ENCODE peak calls at places on chromosomes 1 and 21, in seven cellular contexts. One of them, this sample, is unnamed.

GRCh38 chr1:168921514-168922106 is 184.9 kb upstream of the ATP1B1 start:
- DNase-seq in BE2C: no peak
- DNase-seq in heart right ventricle: no peak
- DNase-seq in fibroblast of lung: no peak
- DNase-seq in esophagus squamous epithelium: no peak
- DNase-seq in colonic mucosa: no peak
- DNase-seq in CD8-positive, alpha-beta T cell: no peak
- DNase-seq in this sample: no peak

GRCh38 chr1:162349635-162350330 is 26.9 kb downstream of the SPATA46 start:
- DNase-seq in BE2C: no peak
- DNase-seq in heart right ventricle: no peak
- DNase-seq in esophagus squamous epithelium: no peak
- DNase-seq in CD8-positive, alpha-beta T cell: no peak
- DNase-seq in fibroblast of lung: peak; percentile 94
- DNase-seq in colonic mucosa: peak; percentile 54
- DNase-seq in this sample: no peak

GRCh38 chr1:24866211-24867063 is 63.6 kb downstream of the RUNX3 start:
- DNase-seq in CD8-positive, alpha-beta T cell: peak; percentile 34
- DNase-seq in colonic mucosa: peak; percentile 22
- DNase-seq in fibroblast of lung: no peak
- DNase-seq in heart right ventricle: no peak
- DNase-seq in BE2C: no peak
- DNase-seq in esophagus squamous epithelium: no peak
- DNase-seq in this sample: no peak

GRCh38 chr1:27057801-27058647 is 45.4 kb upstream of the TENT5B start:
- DNase-seq in colonic mucosa: peak; percentile 38
- DNase-seq in fibroblast of lung: no peak
- DNase-seq in esophagus squamous epithelium: no peak
- DNase-seq in heart right ventricle: no peak
- DNase-seq in CD8-positive, alpha-beta T cell: no peak
- DNase-seq in BE2C: no peak
- DNase-seq in this sample: no peak

GRCh38 chr1:26225033-26225831 is 8.8 kb upstream of the CEP85 start:
- DNase-seq in esophagus squamous epithelium: no peak
- DNase-seq in CD8-positive, alpha-beta T cell: peak; percentile 55
- DNase-seq in BE2C: peak; percentile 73
- DNase-seq in colonic mucosa: peak; percentile 91
- DNase-seq in fibroblast of lung: peak; percentile 47
- DNase-seq in heart right ventricle: peak; percentile 65
- DNase-seq in this sample: peak; percentile 6

GRCh38 chr1:32636793-32637561 is 13.4 kb downstream of the ZBTB8OS start:
- DNase-seq in CD8-positive, alpha-beta T cell: no peak
- DNase-seq in BE2C: no peak
- DNase-seq in fibroblast of lung: peak; percentile 41
- DNase-seq in esophagus squamous epithelium: no peak
- DNase-seq in heart right ventricle: no peak
- DNase-seq in colonic mucosa: no peak
- DNase-seq in this sample: no peak

GRCh38 chr1:9233241-9233941 is 1.2 kb upstream of the H6PD start:
- DNase-seq in heart right ventricle: peak; percentile 78
- DNase-seq in esophagus squamous epithelium: no peak
- DNase-seq in CD8-positive, alpha-beta T cell: no peak
- DNase-seq in BE2C: no peak
- DNase-seq in colonic mucosa: peak; percentile 43
- DNase-seq in fibroblast of lung: peak; percentile 54
- DNase-seq in this sample: peak; percentile 86

GRCh38 chr1:212119397-212119837 is 83.9 kb downstream of the DTL start:
- DNase-seq in heart right ventricle: peak; percentile 62
- DNase-seq in esophagus squamous epithelium: no peak
- DNase-seq in colonic mucosa: no peak
- DNase-seq in CD8-positive, alpha-beta T cell: no peak
- DNase-seq in fibroblast of lung: no peak
- DNase-seq in BE2C: no peak
- DNase-seq in this sample: no peak

GRCh38 chr1:212597495-212597894 is 11.1 kb upstream of the ATF3 start:
- DNase-seq in heart right ventricle: no peak
- DNase-seq in esophagus squamous epithelium: no peak
- DNase-seq in BE2C: no peak
- DNase-seq in CD8-positive, alpha-beta T cell: no peak
- DNase-seq in colonic mucosa: no peak
- DNase-seq in fibroblast of lung: no peak
- DNase-seq in this sample: no peak

GRCh38 chr1:205189162-205189561 is 22.3 kb downstream of the DSTYK start:
- DNase-seq in heart right ventricle: no peak
- DNase-seq in colonic mucosa: no peak
- DNase-seq in esophagus squamous epithelium: no peak
- DNase-seq in CD8-positive, alpha-beta T cell: no peak
- DNase-seq in BE2C: no peak
- DNase-seq in fibroblast of lung: no peak
- DNase-seq in this sample: no peak

GRCh38 chr1:33327587-33328325 is 6.9 kb upstream of the A3GALT2 start:
- DNase-seq in BE2C: no peak
- DNase-seq in esophagus squamous epithelium: no peak
- DNase-seq in fibroblast of lung: peak; percentile 100
- DNase-seq in heart right ventricle: peak; percentile 59
- DNase-seq in colonic mucosa: no peak
- DNase-seq in CD8-positive, alpha-beta T cell: no peak
- DNase-seq in this sample: peak; percentile 77

GRCh38 chr1:198648584-198648983 is 9.7 kb downstream of the PTPRC start:
- DNase-seq in fibroblast of lung: no peak
- DNase-seq in heart right ventricle: no peak
- DNase-seq in BE2C: no peak
- DNase-seq in colonic mucosa: no peak
- DNase-seq in CD8-positive, alpha-beta T cell: no peak
- DNase-seq in esophagus squamous epithelium: no peak
- DNase-seq in this sample: no peak

GRCh38 chr1:3636531-3636930 is 11.7 kb downstream of the TPRG1L start:
- DNase-seq in CD8-positive, alpha-beta T cell: no peak
- DNase-seq in fibroblast of lung: no peak
- DNase-seq in esophagus squamous epithelium: no peak
- DNase-seq in heart right ventricle: no peak
- DNase-seq in colonic mucosa: no peak
- DNase-seq in BE2C: no peak
- DNase-seq in this sample: no peak

GRCh38 chr1:5405263-5405662 is 587.0 kb downstream of the NPHP4 start:
- DNase-seq in esophagus squamous epithelium: no peak
- DNase-seq in fibroblast of lung: no peak
- DNase-seq in heart right ventricle: no peak
- DNase-seq in colonic mucosa: no peak
- DNase-seq in CD8-positive, alpha-beta T cell: no peak
- DNase-seq in BE2C: no peak
- DNase-seq in this sample: no peak

GRCh38 chr1:17397910-17398700 is 26.1 kb downstream of the PADI6 start:
- DNase-seq in CD8-positive, alpha-beta T cell: no peak
- DNase-seq in fibroblast of lung: no peak
- DNase-seq in colonic mucosa: no peak
- DNase-seq in BE2C: no peak
- DNase-seq in esophagus squamous epithelium: no peak
- DNase-seq in heart right ventricle: no peak
- DNase-seq in this sample: peak; percentile 76

GRCh38 chr21:29496337-29496736 is 197.6 kb downstream of the BACH1 start:
- DNase-seq in fibroblast of lung: no peak
- DNase-seq in colonic mucosa: no peak
- DNase-seq in esophagus squamous epithelium: no peak
- DNase-seq in BE2C: no peak
- DNase-seq in CD8-positive, alpha-beta T cell: no peak
- DNase-seq in heart right ventricle: no peak
- DNase-seq in this sample: no peak

GRCh38 chr1:29084196-29084521 is 39.5 kb downstream of the TMEM200B start:
- DNase-seq in BE2C: no peak
- DNase-seq in esophagus squamous epithelium: no peak
- DNase-seq in CD8-positive, alpha-beta T cell: no peak
- DNase-seq in colonic mucosa: no peak
- DNase-seq in fibroblast of lung: no peak
- DNase-seq in heart right ventricle: no peak
- DNase-seq in this sample: no peak

DNA sequence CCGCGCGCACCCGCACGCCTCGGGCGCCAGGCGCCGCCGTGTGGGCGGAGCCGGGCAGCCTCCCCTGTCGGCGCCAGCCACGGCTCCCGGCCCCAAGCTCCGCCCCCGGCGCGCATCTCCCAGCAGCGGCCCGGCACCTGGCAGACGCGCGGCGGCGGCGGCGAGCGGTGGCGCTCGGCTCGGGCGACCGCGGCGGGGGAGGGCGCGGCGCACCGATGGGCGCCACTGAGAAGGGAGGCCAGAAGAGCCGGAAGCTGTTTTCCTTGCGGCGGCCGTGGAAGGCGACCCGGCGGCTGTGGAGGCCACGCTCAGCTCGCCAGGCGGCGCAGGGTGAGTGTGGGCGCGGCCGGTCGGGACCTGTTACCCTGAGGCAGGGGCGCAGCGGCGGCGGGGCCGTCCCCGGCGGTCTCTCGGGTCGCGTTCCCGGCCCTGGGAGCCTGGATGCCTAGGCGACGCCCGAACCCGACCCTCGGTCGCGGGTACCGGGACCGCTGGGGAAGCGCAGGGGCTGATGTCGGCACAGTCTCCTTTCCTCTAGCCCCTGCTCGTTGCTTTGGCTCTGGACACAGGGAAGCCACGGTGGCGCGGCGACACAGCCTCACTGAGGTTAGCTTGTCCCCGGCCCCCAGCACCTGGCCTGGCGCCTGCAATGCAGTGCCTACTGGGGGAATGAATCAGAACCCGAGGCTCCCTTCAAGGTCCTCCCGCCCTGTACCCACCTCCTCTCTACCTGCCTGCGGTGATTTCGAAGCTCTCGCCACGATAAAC is 54.8 kb upstream of the DNAJC6 start:
- DNase-seq in BE2C: peak; percentile 86
- DNase-seq in colonic mucosa: peak; percentile 84
- DNase-seq in CD8-positive, alpha-beta T cell: peak; percentile 89
- DNase-seq in heart right ventricle: peak; percentile 67
- DNase-seq in esophagus squamous epithelium: no peak
- DNase-seq in fibroblast of lung: peak; percentile 59
- DNase-seq in this sample: peak; percentile 44
- TF ChIP-seq CTCF in BE2C: no peak
- TF ChIP-seq CTCF in colonic mucosa: no peak
- TF ChIP-seq CTCF in CD8-positive, alpha-beta T cell: no peak
- TF ChIP-seq CTCF in heart right ventricle: peak; percentile 36
- TF ChIP-seq CTCF in esophagus squamous epithelium: peak; percentile 23
- TF ChIP-seq CTCF in fibroblast of lung: no peak
- TF ChIP-seq CTCF in this sample: no peak

GRCh38 chr1:86503477-86504129 is 34.9 kb downstream of the CLCA1 start:
- DNase-seq in CD8-positive, alpha-beta T cell: no peak
- DNase-seq in BE2C: no peak
- DNase-seq in fibroblast of lung: no peak
- DNase-seq in esophagus squamous epithelium: no peak
- DNase-seq in colonic mucosa: peak; percentile 48
- DNase-seq in heart right ventricle: peak; percentile 65
- DNase-seq in this sample: no peak
- H3K4me3 ChIP-seq in CD8-positive, alpha-beta T cell: peak overlapping the region; percentile 24
- H3K4me3 ChIP-seq in BE2C: no peak overlapping the region
- H3K4me3 ChIP-seq in fibroblast of lung: peak overlapping the region; percentile 38
- H3K4me3 ChIP-seq in esophagus squamous epithelium: peak overlapping the region; percentile 3
- H3K4me3 ChIP-seq in colonic mucosa: peak overlapping the region; percentile 12
- H3K4me3 ChIP-seq in heart right ventricle: peak overlapping the region; percentile 42
- H3K4me3 ChIP-seq in this sample: no peak overlapping the region

GRCh38 chr1:80218112-80218511 is 1211.6 kb upstream of the ADGRL4 start:
- DNase-seq in heart right ventricle: no peak
- DNase-seq in BE2C: no peak
- DNase-seq in esophagus squamous epithelium: no peak
- DNase-seq in colonic mucosa: no peak
- DNase-seq in CD8-positive, alpha-beta T cell: no peak
- DNase-seq in fibroblast of lung: peak; percentile 27
- DNase-seq in this sample: no peak

GRCh38 chr1:80217377-80217986 is 1211.0 kb upstream of the ADGRL4 start:
- DNase-seq in CD8-positive, alpha-beta T cell: no peak
- DNase-seq in esophagus squamous epithelium: no peak
- DNase-seq in BE2C: peak; percentile 11
- DNase-seq in colonic mucosa: no peak
- DNase-seq in heart right ventricle: peak; percentile 5
- DNase-seq in fibroblast of lung: peak; percentile 59
- DNase-seq in this sample: no peak

GRCh38 chr1:80212021-80212420 is 1205.5 kb upstream of the ADGRL4 start:
- DNase-seq in heart right ventricle: no peak
- DNase-seq in BE2C: no peak
- DNase-seq in CD8-positive, alpha-beta T cell: no peak
- DNase-seq in colonic mucosa: no peak
- DNase-seq in esophagus squamous epithelium: no peak
- DNase-seq in fibroblast of lung: no peak
- DNase-seq in this sample: no peak

GRCh38 chr1:80214888-80215540 is 1208.5 kb upstream of the ADGRL4 start:
- DNase-seq in colonic mucosa: no peak
- DNase-seq in heart right ventricle: no peak
- DNase-seq in fibroblast of lung: no peak
- DNase-seq in BE2C: no peak
- DNase-seq in esophagus squamous epithelium: no peak
- DNase-seq in CD8-positive, alpha-beta T cell: no peak
- DNase-seq in this sample: no peak

DNA sequence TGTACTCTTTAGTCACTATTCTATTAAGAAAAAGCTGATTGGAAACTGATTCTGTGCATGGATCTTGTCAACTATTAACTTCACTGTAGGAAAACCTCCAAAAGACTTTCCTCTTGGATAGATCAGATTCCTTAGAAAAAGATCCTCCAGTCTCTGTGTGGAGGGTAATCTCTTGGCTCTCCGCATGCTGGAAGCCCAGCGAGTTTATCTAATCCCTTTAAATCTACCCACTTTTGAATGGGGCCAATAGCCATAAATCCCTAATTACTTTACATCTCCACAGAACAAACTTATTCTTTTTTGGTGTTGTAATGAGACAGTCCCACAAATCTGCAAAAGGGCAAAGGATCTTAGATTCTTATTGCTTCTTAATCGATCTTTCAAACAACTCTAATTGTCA is 1206.4 kb upstream of the ADGRL4 start:
- DNase-seq in colonic mucosa: no peak
- DNase-seq in CD8-positive, alpha-beta T cell: no peak
- DNase-seq in fibroblast of lung: no peak
- DNase-seq in esophagus squamous epithelium: no peak
- DNase-seq in BE2C: no peak
- DNase-seq in heart right ventricle: no peak
- DNase-seq in this sample: no peak
- TF ChIP-seq CTCF in colonic mucosa: no peak
- TF ChIP-seq CTCF in CD8-positive, alpha-beta T cell: no peak
- TF ChIP-seq CTCF in fibroblast of lung: no peak
- TF ChIP-seq CTCF in esophagus squamous epithelium: no peak
- TF ChIP-seq CTCF in BE2C: no peak
- TF ChIP-seq CTCF in heart right ventricle: no peak
- TF ChIP-seq CTCF in this sample: no peak

DNA sequence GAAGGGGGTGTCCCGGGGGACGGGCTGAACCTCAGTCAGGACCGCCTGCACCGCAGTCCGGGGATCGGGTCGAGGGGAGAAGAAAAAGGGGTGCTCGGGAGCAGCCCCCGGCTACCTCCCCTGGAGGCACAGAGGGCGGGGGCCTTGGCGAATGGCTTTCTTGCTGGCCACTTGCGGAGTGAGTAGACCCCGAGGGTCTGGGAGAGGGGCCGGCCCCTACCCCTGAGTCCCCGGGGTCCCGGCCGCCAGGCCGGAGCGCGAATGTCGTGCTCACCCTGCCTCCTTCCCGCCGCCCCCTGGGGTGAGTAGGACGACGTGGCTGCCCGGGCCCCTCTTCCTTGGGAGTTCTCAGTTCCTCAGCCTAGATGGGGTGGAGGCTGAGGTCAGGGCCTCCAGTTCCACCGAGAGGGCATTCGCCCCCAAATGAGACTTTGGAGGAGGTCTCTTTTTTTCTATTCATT is 113.0 kb downstream of the OSBPL9 start:
- DNase-seq in esophagus squamous epithelium: no peak
- DNase-seq in fibroblast of lung: no peak
- DNase-seq in colonic mucosa: no peak
- DNase-seq in CD8-positive, alpha-beta T cell: no peak
- DNase-seq in BE2C: no peak
- DNase-seq in heart right ventricle: no peak
- DNase-seq in this sample: no peak
- H3K4me3 ChIP-seq in esophagus squamous epithelium: peak overlapping the region; percentile 59
- H3K4me3 ChIP-seq in fibroblast of lung: peak overlapping the region; percentile 63
- H3K4me3 ChIP-seq in colonic mucosa: peak overlapping the region; percentile 77
- H3K4me3 ChIP-seq in CD8-positive, alpha-beta T cell: peak overlapping the region; percentile 96
- H3K4me3 ChIP-seq in BE2C: peak overlapping the region; percentile 74
- H3K4me3 ChIP-seq in heart right ventricle: peak overlapping the region; percentile 83
- H3K4me3 ChIP-seq in this sample: peak overlapping the region; percentile 94

GRCh38 chr1:39387452-39387851 is 104.0 kb upstream of the BMP8A start:
- DNase-seq in heart right ventricle: no peak
- DNase-seq in BE2C: no peak
- DNase-seq in fibroblast of lung: peak; percentile 90
- DNase-seq in esophagus squamous epithelium: no peak
- DNase-seq in colonic mucosa: no peak
- DNase-seq in CD8-positive, alpha-beta T cell: no peak
- DNase-seq in this sample: no peak
- TF ChIP-seq CTCF in heart right ventricle: no peak
- TF ChIP-seq CTCF in BE2C: peak; percentile 20
- TF ChIP-seq CTCF in fibroblast of lung: peak; percentile 20
- TF ChIP-seq CTCF in esophagus squamous epithelium: peak; percentile 7
- TF ChIP-seq CTCF in colonic mucosa: no peak
- TF ChIP-seq CTCF in CD8-positive, alpha-beta T cell: no peak
- TF ChIP-seq CTCF in this sample: no peak